ENCODE peak calls at places on chromosomes 6 and 20, in ten cellular contexts. V, P, X, K, J, A, S, G, I and R are unnamed samples.

GRCh38 chr20:25355866-25356265 is 34.8 kb downstream of the ABHD12 start:
- DNase-seq in V (no peak), J (no peak), X (no peak), P (no peak), K (no peak), S (no peak), I (no peak), G (no peak), A (no peak), R (no peak)

GRCh38 chr6:1525364-1526038 is 84.2 kb upstream of the FOXC1 start:
- DNase-seq in X (no peak), G (no peak), S (no peak), P (no peak), A (no peak), K (no peak), V (no peak), J (no peak), I (no peak), R (no peak)

GRCh38 chr20:61771805-61772350 is 293.8 kb downstream of the TAF4 start:
- DNase-seq in K (no peak), A (no peak), P (no peak), J (no peak), S (no peak), X (no peak), I (no peak), G (no peak), V (no peak), R (no peak)

GRCh38 chr6:97774973-97775372 is 492.0 kb upstream of the MMS22L start:
- DNase-seq in G (no peak), S (no peak), X (no peak), J (no peak), P (no peak), A (no peak), V (no peak), I (no peak), K (no peak), R (no peak)

GRCh38 chr6:46893648-46894047 is 28.1 kb downstream of the ADGRF5 start:
- DNase-seq in P (no peak), G (no peak), K (no peak), I (no peak), J (no peak), S (no peak), V (no peak), A (no peak), X (no peak), R (no peak)

GRCh38 chr6:4698901-4699659 is 77.1 kb upstream of the CDYL start:
- DNase-seq in G (no peak), X (no peak), V (no peak), A (no peak), K (no peak), S (no peak), J (no peak), I (no peak), P (no peak), R (no peak)

GRCh38 chr6:134510920-134511319 is 193.0 kb upstream of the SGK1 start:
- DNase-seq in G (no peak), J (no peak), X (no peak), I (no peak), A (no peak), V (no peak), S (no peak), P (no peak), K (no peak), R (peak; percentile 67)

GRCh38 chr6:112606726-112607125 is 259.6 kb downstream of the RFPL4B start:
- DNase-seq in V (no peak), A (no peak), K (no peak), P (no peak), G (no peak), J (no peak), X (no peak), S (no peak), I (no peak), R (no peak)

GRCh38 chr6:168387911-168388310 is 53.1 kb upstream of the SMOC2 start:
- DNase-seq in V (no peak), K (no peak), I (no peak), A (no peak), P (no peak), X (no peak), S (no peak), G (no peak), J (no peak), R (no peak)

GRCh38 chr20:64271636-64272035 is 16.1 kb downstream of the PCMTD2 start:
- DNase-seq in G (no peak), J (no peak), K (no peak), S (no peak), X (no peak), P (no peak), V (no peak), I (no peak), A (no peak), R (no peak)

GRCh38 chr20:8060977-8061376 is 41.4 kb upstream of the TMX4 start:
- DNase-seq in S (no peak), I (no peak), V (no peak), X (no peak), K (no peak), J (no peak), A (no peak), G (no peak), P (no peak), R (no peak)

GRCh38 chr6:157263146-157263545 is 60.2 kb downstream of the TMEM242 start:
- DNase-seq in I (no peak), A (no peak), J (no peak), P (no peak), V (no peak), K (no peak), X (no peak), S (no peak), G (no peak), R (no peak)

GRCh38 chr6:43716099-43716498 is 28.5 kb upstream of the MRPS18A start:
- DNase-seq in V (no peak), K (no peak), P (no peak), S (no peak), I (no peak), G (no peak), J (no peak), A (no peak), X (peak; percentile 58), R (no peak)

GRCh38 chr6:82553863-82554531 is 190.4 kb downstream of the TPBG start:
- DNase-seq in P (no peak), K (no peak), S (no peak), I (no peak), V (no peak), A (no peak), X (peak; percentile 66), G (no peak), J (no peak), R (no peak)

GRCh38 chr20:1003920-1004697 is 2.0 kb upstream of the RSPO4 start:
- DNase-seq in I (no peak), K (no peak), J (no peak), X (no peak), S (no peak), V (no peak), A (no peak), G (no peak), P (no peak), R (no peak)

GRCh38 chr6:34585512-34586045 is 29.4 kb upstream of the SPDEF start:
- DNase-seq in S (peak; percentile 7), K (no peak), P (no peak), X (peak; percentile 38), V (no peak), G (no peak), I (no peak), A (no peak), J (no peak), R (no peak)

GRCh38 chr6:101585501-101585900 is 192.0 kb downstream of the GRIK2 start:
- DNase-seq in I (no peak), A (no peak), G (no peak), P (no peak), K (no peak), J (no peak), V (no peak), S (no peak), X (no peak), R (no peak)

GRCh38 chr6:41964201-41964887 is 22.7 kb upstream of the CCND3 start:
- DNase-seq in S (no peak), K (peak; percentile 3), I (no peak), J (no peak), G (no peak), A (no peak), V (no peak), X (no peak), P (no peak), R (no peak)

GRCh38 chr6:24910331-24910849 is 25.4 kb downstream of the RIPOR2 start:
- DNase-seq in K (peak; percentile 66), P (peak; percentile 48), I (peak; percentile 56), S (no peak), X (peak; percentile 24), V (peak; percentile 55), A (peak; percentile 42), J (peak; percentile 19), G (peak; percentile 69), R (no peak)
- TF ChIP-seq CTCF in K (peak; percentile 24), P (peak; percentile 44), I (no peak), S (peak; percentile 31), X (peak; percentile 30), V (no peak), A (peak; percentile 38), J (no peak), G (peak; percentile 34), R (no peak)

DNA sequence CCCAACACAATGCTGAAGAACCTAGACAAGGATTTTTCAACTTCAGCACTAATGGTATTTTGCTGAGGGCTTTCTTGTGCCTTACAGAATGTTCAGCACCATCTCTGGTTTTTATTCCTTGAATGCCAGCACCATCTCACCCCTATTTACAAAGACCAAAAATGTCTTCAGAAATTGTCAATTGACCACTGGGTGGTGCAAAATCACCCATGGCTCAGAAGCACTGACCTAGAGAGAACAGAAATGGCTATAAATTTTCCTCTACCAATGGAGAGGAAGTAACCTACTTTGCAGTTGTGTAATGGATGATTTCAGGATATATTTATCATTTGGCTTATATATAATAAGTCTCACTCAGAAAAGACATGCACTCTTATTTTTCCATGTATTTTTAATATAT is 431.0 kb upstream of the IRAK1BP1 start:
- DNase-seq in S (peak; percentile 29), I (no peak), V (no peak), K (peak; percentile 19), X (peak; percentile 77), J (no peak), A (no peak), P (no peak), G (no peak), R (no peak)
- TF ChIP-seq CTCF in S (peak; percentile 67), I (no peak), V (no peak), K (no peak), X (peak; percentile 77), J (no peak), A (peak; percentile 18), P (no peak), G (peak; percentile 13), R (no peak)

GRCh38 chr6:12291785-12292604 is 1.8 kb downstream of the EDN1 start:
- DNase-seq in P (peak; percentile 53), G (peak; percentile 48), S (no peak), A (no peak), K (peak; percentile 45), I (no peak), J (peak; percentile 55), X (peak; percentile 66), V (peak; percentile 36), R (no peak)
- TF ChIP-seq CTCF in P (peak; percentile 58), G (peak; percentile 32), S (peak; percentile 55), A (peak; percentile 45), K (peak; percentile 35), I (no peak), J (peak; percentile 45), X (peak; percentile 61), V (no peak), R (peak; percentile 11)

DNA sequence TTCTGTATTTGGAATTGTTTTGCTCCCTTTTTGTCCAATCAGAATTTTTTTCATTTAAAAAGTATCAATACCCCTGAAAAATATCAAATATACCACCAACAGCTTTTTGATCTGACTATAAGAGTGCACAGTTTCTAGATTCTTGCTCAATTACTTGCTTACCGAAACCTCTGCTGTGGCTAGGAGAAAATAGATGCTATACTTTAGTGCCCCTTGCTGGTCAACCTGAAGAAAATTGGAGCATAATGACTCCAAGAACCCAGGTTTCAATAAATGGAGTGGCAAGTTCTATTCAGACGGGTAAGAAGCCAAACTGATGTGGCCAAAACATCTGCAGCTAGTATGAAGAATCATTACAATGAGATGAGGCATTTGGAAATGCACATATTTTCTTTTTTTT is 91.4 kb upstream of the SASH1 start:
- DNase-seq in X (peak; percentile 86), A (peak; percentile 38), V (no peak), P (no peak), I (no peak), J (no peak), K (peak; percentile 24), S (peak; percentile 41), G (no peak), R (no peak)
- TF ChIP-seq CTCF in X (peak; percentile 63), A (peak; percentile 53), V (no peak), P (peak; percentile 27), I (no peak), J (peak; percentile 67), K (peak; percentile 15), S (peak; percentile 53), G (peak; percentile 14), R (no peak)